ENCODE peak calls at places on chromosomes 16 and 17, in seven cellular contexts. One of them, this sample, is unnamed.
A peak's percentile ranks its signal among the peaks of the same experiment; 100 is the strongest.

GRCh38 chr17:17951524-17951923 is 20.7 kb downstream of the TOM1L2 start:
- DNase-seq in H9: no peak
- DNase-seq in ovary: no peak
- DNase-seq in activated T-cell treated with anti-CD3 and anti-CD28 coated beads, Interleukin-2, amount 50 U/mL, for 4 hours: no peak
- DNase-seq in GM18507: no peak
- DNase-seq in NCI-H1092 treated with DMSO at 0.1 percent for 48 hours: no peak
- DNase-seq in dorsolateral prefrontal cortex: no peak
- DNase-seq in this sample: no peak

GRCh38 chr16:69423189-69423588 is 1.2 kb upstream of the CYB5B start:
- DNase-seq in H9: no peak
- DNase-seq in ovary: no peak
- DNase-seq in activated T-cell treated with anti-CD3 and anti-CD28 coated beads, Interleukin-2, amount 50 U/mL, for 4 hours: no peak
- DNase-seq in GM18507: no peak
- DNase-seq in NCI-H1092 treated with DMSO at 0.1 percent for 48 hours: no peak
- DNase-seq in dorsolateral prefrontal cortex: no peak
- DNase-seq in this sample: no peak

GRCh38 chr17:27489045-27489715 is 32.9 kb downstream of the KSR1 start:
- DNase-seq in H9: no peak
- DNase-seq in ovary: peak; percentile 82
- DNase-seq in activated T-cell treated with anti-CD3 and anti-CD28 coated beads, Interleukin-2, amount 50 U/mL, for 4 hours: no peak
- DNase-seq in GM18507: no peak
- DNase-seq in NCI-H1092 treated with DMSO at 0.1 percent for 48 hours: no peak
- DNase-seq in dorsolateral prefrontal cortex: no peak
- DNase-seq in this sample: peak; percentile 48

GRCh38 chr17:64202683-64203430 is 60.2 kb downstream of the TEX2 start:
- DNase-seq in H9: no peak
- DNase-seq in ovary: no peak
- DNase-seq in activated T-cell treated with anti-CD3 and anti-CD28 coated beads, Interleukin-2, amount 50 U/mL, for 4 hours: no peak
- DNase-seq in GM18507: no peak
- DNase-seq in NCI-H1092 treated with DMSO at 0.1 percent for 48 hours: no peak
- DNase-seq in dorsolateral prefrontal cortex: peak; percentile 78
- DNase-seq in this sample: peak; percentile 87

GRCh38 chr17:44115585-44116415 is 7.6 kb downstream of the HDAC5 start:
- DNase-seq in H9: no peak
- DNase-seq in ovary: peak; percentile 67
- DNase-seq in activated T-cell treated with anti-CD3 and anti-CD28 coated beads, Interleukin-2, amount 50 U/mL, for 4 hours: no peak
- DNase-seq in GM18507: no peak
- DNase-seq in NCI-H1092 treated with DMSO at 0.1 percent for 48 hours: no peak
- DNase-seq in dorsolateral prefrontal cortex: peak; percentile 44
- DNase-seq in this sample: peak; percentile 56

GRCh38 chr16:714558-715447 is at the start of gene METRN:
- DNase-seq in H9: peak; percentile 86
- DNase-seq in ovary: peak; percentile 94
- DNase-seq in activated T-cell treated with anti-CD3 and anti-CD28 coated beads, Interleukin-2, amount 50 U/mL, for 4 hours: peak; percentile 87
- DNase-seq in GM18507: peak; percentile 83
- DNase-seq in NCI-H1092 treated with DMSO at 0.1 percent for 48 hours: peak; percentile 79
- DNase-seq in dorsolateral prefrontal cortex: peak; percentile 93
- DNase-seq in this sample: peak; percentile 89

GRCh38 chr16:29114476-29115012 is 129.7 kb downstream of the LAT start:
- DNase-seq in H9: no peak
- DNase-seq in ovary: no peak
- DNase-seq in activated T-cell treated with anti-CD3 and anti-CD28 coated beads, Interleukin-2, amount 50 U/mL, for 4 hours: no peak
- DNase-seq in GM18507: no peak
- DNase-seq in NCI-H1092 treated with DMSO at 0.1 percent for 48 hours: no peak
- DNase-seq in dorsolateral prefrontal cortex: no peak
- DNase-seq in this sample: no peak

GRCh38 chr17:12665263-12666210 is at the start of gene MYOCD:
- DNase-seq in H9: peak; percentile 97
- DNase-seq in ovary: peak; percentile 74
- DNase-seq in activated T-cell treated with anti-CD3 and anti-CD28 coated beads, Interleukin-2, amount 50 U/mL, for 4 hours: no peak
- DNase-seq in GM18507: peak; percentile 7
- DNase-seq in NCI-H1092 treated with DMSO at 0.1 percent for 48 hours: no peak
- DNase-seq in dorsolateral prefrontal cortex: no peak
- DNase-seq in this sample: peak; percentile 69

GRCh38 chr17:78716814-78717393 is 65.2 kb downstream of the CYTH1 start:
- DNase-seq in H9: no peak
- DNase-seq in ovary: peak; percentile 78
- DNase-seq in activated T-cell treated with anti-CD3 and anti-CD28 coated beads, Interleukin-2, amount 50 U/mL, for 4 hours: peak; percentile 33
- DNase-seq in GM18507: no peak
- DNase-seq in NCI-H1092 treated with DMSO at 0.1 percent for 48 hours: peak; percentile 84
- DNase-seq in dorsolateral prefrontal cortex: peak; percentile 93
- DNase-seq in this sample: peak; percentile 41

GRCh38 chr16:85199069-85199725 is 86.9 kb upstream of the CIBAR2 start:
- DNase-seq in H9: no peak
- DNase-seq in ovary: no peak
- DNase-seq in activated T-cell treated with anti-CD3 and anti-CD28 coated beads, Interleukin-2, amount 50 U/mL, for 4 hours: no peak
- DNase-seq in GM18507: no peak
- DNase-seq in NCI-H1092 treated with DMSO at 0.1 percent for 48 hours: no peak
- DNase-seq in dorsolateral prefrontal cortex: no peak
- DNase-seq in this sample: peak; percentile 56

GRCh38 chr16:60811051-60811608 is 1225.1 kb downstream of the CDH8 start:
- DNase-seq in H9: no peak
- DNase-seq in ovary: no peak
- DNase-seq in activated T-cell treated with anti-CD3 and anti-CD28 coated beads, Interleukin-2, amount 50 U/mL, for 4 hours: no peak
- DNase-seq in GM18507: no peak
- DNase-seq in NCI-H1092 treated with DMSO at 0.1 percent for 48 hours: no peak
- DNase-seq in dorsolateral prefrontal cortex: no peak
- DNase-seq in this sample: no peak

GRCh38 chr17:1511756-1512321 is 4.6 kb downstream of the INPP5K start:
- DNase-seq in H9: no peak
- DNase-seq in ovary: no peak
- DNase-seq in activated T-cell treated with anti-CD3 and anti-CD28 coated beads, Interleukin-2, amount 50 U/mL, for 4 hours: no peak
- DNase-seq in GM18507: no peak
- DNase-seq in NCI-H1092 treated with DMSO at 0.1 percent for 48 hours: no peak
- DNase-seq in dorsolateral prefrontal cortex: no peak
- DNase-seq in this sample: no peak

GRCh38 chr17:78172284-78173024 is 4.1 kb downstream of the SYNGR2 start:
- DNase-seq in H9: no peak
- DNase-seq in ovary: peak; percentile 79
- DNase-seq in activated T-cell treated with anti-CD3 and anti-CD28 coated beads, Interleukin-2, amount 50 U/mL, for 4 hours: no peak
- DNase-seq in GM18507: no peak
- DNase-seq in NCI-H1092 treated with DMSO at 0.1 percent for 48 hours: no peak
- DNase-seq in dorsolateral prefrontal cortex: no peak
- DNase-seq in this sample: peak; percentile 35

GRCh38 chr17:47295037-47295873 is 28.5 kb upstream of the EFCAB13 start:
- DNase-seq in H9: no peak
- DNase-seq in ovary: no peak
- DNase-seq in activated T-cell treated with anti-CD3 and anti-CD28 coated beads, Interleukin-2, amount 50 U/mL, for 4 hours: no peak
- DNase-seq in GM18507: no peak
- DNase-seq in NCI-H1092 treated with DMSO at 0.1 percent for 48 hours: no peak
- DNase-seq in dorsolateral prefrontal cortex: peak; percentile 30
- DNase-seq in this sample: no peak

GRCh38 chr16:68091604-68092261 is 6.6 kb downstream of the NFATC3 start:
- DNase-seq in H9: no peak
- DNase-seq in ovary: no peak
- DNase-seq in activated T-cell treated with anti-CD3 and anti-CD28 coated beads, Interleukin-2, amount 50 U/mL, for 4 hours: no peak
- DNase-seq in GM18507: no peak
- DNase-seq in NCI-H1092 treated with DMSO at 0.1 percent for 48 hours: peak; percentile 28
- DNase-seq in dorsolateral prefrontal cortex: no peak
- DNase-seq in this sample: peak; percentile 64

GRCh38 chr16:85514295-85514600 is 98.9 kb upstream of the GSE1 start:
- DNase-seq in H9: no peak
- DNase-seq in ovary: peak; percentile 70
- DNase-seq in activated T-cell treated with anti-CD3 and anti-CD28 coated beads, Interleukin-2, amount 50 U/mL, for 4 hours: no peak
- DNase-seq in GM18507: no peak
- DNase-seq in NCI-H1092 treated with DMSO at 0.1 percent for 48 hours: peak; percentile 87
- DNase-seq in dorsolateral prefrontal cortex: peak; percentile 61
- DNase-seq in this sample: no peak

GRCh38 chr17:80029235-80029974 is 6.3 kb downstream of the TBC1D16 start:
- DNase-seq in H9: no peak
- DNase-seq in ovary: peak; percentile 81
- DNase-seq in activated T-cell treated with anti-CD3 and anti-CD28 coated beads, Interleukin-2, amount 50 U/mL, for 4 hours: no peak
- DNase-seq in GM18507: no peak
- DNase-seq in NCI-H1092 treated with DMSO at 0.1 percent for 48 hours: peak; percentile 81
- DNase-seq in dorsolateral prefrontal cortex: peak; percentile 20
- DNase-seq in this sample: peak; percentile 79

GRCh38 chr17:13993106-13993505 is 76.2 kb upstream of the COX10 start:
- DNase-seq in H9: no peak
- DNase-seq in ovary: no peak
- DNase-seq in activated T-cell treated with anti-CD3 and anti-CD28 coated beads, Interleukin-2, amount 50 U/mL, for 4 hours: no peak
- DNase-seq in GM18507: no peak
- DNase-seq in NCI-H1092 treated with DMSO at 0.1 percent for 48 hours: no peak
- DNase-seq in dorsolateral prefrontal cortex: no peak
- DNase-seq in this sample: no peak

GRCh38 chr16:85575910-85576309 is 37.2 kb upstream of the GSE1 start:
- DNase-seq in H9: no peak
- DNase-seq in ovary: no peak
- DNase-seq in activated T-cell treated with anti-CD3 and anti-CD28 coated beads, Interleukin-2, amount 50 U/mL, for 4 hours: no peak
- DNase-seq in GM18507: no peak
- DNase-seq in NCI-H1092 treated with DMSO at 0.1 percent for 48 hours: no peak
- DNase-seq in dorsolateral prefrontal cortex: no peak
- DNase-seq in this sample: no peak

GRCh38 chr17:57970706-57971105 is 15.5 kb upstream of the CUEDC1 start:
- DNase-seq in H9: no peak
- DNase-seq in ovary: no peak
- DNase-seq in activated T-cell treated with anti-CD3 and anti-CD28 coated beads, Interleukin-2, amount 50 U/mL, for 4 hours: no peak
- DNase-seq in GM18507: no peak
- DNase-seq in NCI-H1092 treated with DMSO at 0.1 percent for 48 hours: no peak
- DNase-seq in dorsolateral prefrontal cortex: no peak
- DNase-seq in this sample: peak; percentile 43

GRCh38 chr17:38897671-38898290 is 27.6 kb upstream of the LASP1NB start:
- DNase-seq in H9: no peak
- DNase-seq in ovary: no peak
- DNase-seq in activated T-cell treated with anti-CD3 and anti-CD28 coated beads, Interleukin-2, amount 50 U/mL, for 4 hours: no peak
- DNase-seq in GM18507: no peak
- DNase-seq in NCI-H1092 treated with DMSO at 0.1 percent for 48 hours: no peak
- DNase-seq in dorsolateral prefrontal cortex: no peak
- DNase-seq in this sample: no peak

GRCh38 chr17:29054835-29055234 is 11.9 kb downstream of the PIPOX start:
- DNase-seq in H9: no peak
- DNase-seq in ovary: no peak
- DNase-seq in activated T-cell treated with anti-CD3 and anti-CD28 coated beads, Interleukin-2, amount 50 U/mL, for 4 hours: no peak
- DNase-seq in GM18507: no peak
- DNase-seq in NCI-H1092 treated with DMSO at 0.1 percent for 48 hours: peak; percentile 9
- DNase-seq in dorsolateral prefrontal cortex: no peak
- DNase-seq in this sample: no peak

GRCh38 chr16:2977440-2977839 is 2.8 kb downstream of the PKMYT1 start:
- DNase-seq in H9: no peak
- DNase-seq in ovary: no peak
- DNase-seq in activated T-cell treated with anti-CD3 and anti-CD28 coated beads, Interleukin-2, amount 50 U/mL, for 4 hours: no peak
- DNase-seq in GM18507: no peak
- DNase-seq in NCI-H1092 treated with DMSO at 0.1 percent for 48 hours: peak; percentile 95
- DNase-seq in dorsolateral prefrontal cortex: no peak
- DNase-seq in this sample: no peak

GRCh38 chr17:81866440-81867122 is 4.6 kb downstream of the ARHGDIA start:
- DNase-seq in H9: no peak
- DNase-seq in ovary: no peak
- DNase-seq in activated T-cell treated with anti-CD3 and anti-CD28 coated beads, Interleukin-2, amount 50 U/mL, for 4 hours: no peak
- DNase-seq in GM18507: no peak
- DNase-seq in NCI-H1092 treated with DMSO at 0.1 percent for 48 hours: no peak
- DNase-seq in dorsolateral prefrontal cortex: no peak
- DNase-seq in this sample: no peak

GRCh38 chr17:21573961-21574610 is 118.2 kb upstream of the KCNJ18 start:
- DNase-seq in H9: no peak
- DNase-seq in ovary: peak; percentile 77
- DNase-seq in activated T-cell treated with anti-CD3 and anti-CD28 coated beads, Interleukin-2, amount 50 U/mL, for 4 hours: peak; percentile 22
- DNase-seq in GM18507: no peak
- DNase-seq in NCI-H1092 treated with DMSO at 0.1 percent for 48 hours: peak; percentile 9
- DNase-seq in dorsolateral prefrontal cortex: peak; percentile 46
- DNase-seq in this sample: peak; percentile 45

GRCh38 chr16:53098526-53099317 is 43.9 kb downstream of the CHD9 start:
- DNase-seq in H9: peak; percentile 67
- DNase-seq in ovary: peak; percentile 86
- DNase-seq in activated T-cell treated with anti-CD3 and anti-CD28 coated beads, Interleukin-2, amount 50 U/mL, for 4 hours: peak; percentile 27
- DNase-seq in GM18507: no peak
- DNase-seq in NCI-H1092 treated with DMSO at 0.1 percent for 48 hours: peak; percentile 89
- DNase-seq in dorsolateral prefrontal cortex: peak; percentile 79
- DNase-seq in this sample: peak; percentile 91

GRCh38 chr16:85492617-85492957 is 120.5 kb upstream of the GSE1 start:
- DNase-seq in H9: no peak
- DNase-seq in ovary: no peak
- DNase-seq in activated T-cell treated with anti-CD3 and anti-CD28 coated beads, Interleukin-2, amount 50 U/mL, for 4 hours: no peak
- DNase-seq in GM18507: no peak
- DNase-seq in NCI-H1092 treated with DMSO at 0.1 percent for 48 hours: no peak
- DNase-seq in dorsolateral prefrontal cortex: no peak
- DNase-seq in this sample: no peak

GRCh38 chr17:75397217-75397616 is 8.3 kb downstream of the GRB2 start:
- DNase-seq in H9: no peak
- DNase-seq in ovary: no peak
- DNase-seq in activated T-cell treated with anti-CD3 and anti-CD28 coated beads, Interleukin-2, amount 50 U/mL, for 4 hours: no peak
- DNase-seq in GM18507: no peak
- DNase-seq in NCI-H1092 treated with DMSO at 0.1 percent for 48 hours: no peak
- DNase-seq in dorsolateral prefrontal cortex: no peak
- DNase-seq in this sample: no peak

GRCh38 chr17:81727324-81728031 is 15.4 kb downstream of the SLC25A10 start:
- DNase-seq in H9: no peak
- DNase-seq in ovary: peak; percentile 30
- DNase-seq in activated T-cell treated with anti-CD3 and anti-CD28 coated beads, Interleukin-2, amount 50 U/mL, for 4 hours: no peak
- DNase-seq in GM18507: no peak
- DNase-seq in NCI-H1092 treated with DMSO at 0.1 percent for 48 hours: peak; percentile 66
- DNase-seq in dorsolateral prefrontal cortex: no peak
- DNase-seq in this sample: no peak

GRCh38 chr16:1300664-1301476 is 8.6 kb upstream of the UBE2I start:
- DNase-seq in H9: peak; percentile 87
- DNase-seq in ovary: peak; percentile 68
- DNase-seq in activated T-cell treated with anti-CD3 and anti-CD28 coated beads, Interleukin-2, amount 50 U/mL, for 4 hours: peak; percentile 65
- DNase-seq in GM18507: no peak
- DNase-seq in NCI-H1092 treated with DMSO at 0.1 percent for 48 hours: no peak
- DNase-seq in dorsolateral prefrontal cortex: peak; percentile 66
- DNase-seq in this sample: peak; percentile 52

GRCh38 chr16:56310685-56311084 is 114.7 kb downstream of the AMFR start:
- DNase-seq in H9: no peak
- DNase-seq in ovary: no peak
- DNase-seq in activated T-cell treated with anti-CD3 and anti-CD28 coated beads, Interleukin-2, amount 50 U/mL, for 4 hours: no peak
- DNase-seq in GM18507: no peak
- DNase-seq in NCI-H1092 treated with DMSO at 0.1 percent for 48 hours: no peak
- DNase-seq in dorsolateral prefrontal cortex: no peak
- DNase-seq in this sample: no peak

GRCh38 chr16:66342294-66342900 is 24.1 kb upstream of the CDH5 start:
- DNase-seq in H9: peak; percentile 66
- DNase-seq in ovary: peak; percentile 38
- DNase-seq in activated T-cell treated with anti-CD3 and anti-CD28 coated beads, Interleukin-2, amount 50 U/mL, for 4 hours: no peak
- DNase-seq in GM18507: no peak
- DNase-seq in NCI-H1092 treated with DMSO at 0.1 percent for 48 hours: peak; percentile 48
- DNase-seq in dorsolateral prefrontal cortex: no peak
- DNase-seq in this sample: peak; percentile 16

GRCh38 chr17:73566905-73567782 is 77.1 kb downstream of the SDK2 start:
- DNase-seq in H9: peak; percentile 85
- DNase-seq in ovary: no peak
- DNase-seq in activated T-cell treated with anti-CD3 and anti-CD28 coated beads, Interleukin-2, amount 50 U/mL, for 4 hours: peak; percentile 12
- DNase-seq in GM18507: no peak
- DNase-seq in NCI-H1092 treated with DMSO at 0.1 percent for 48 hours: no peak
- DNase-seq in dorsolateral prefrontal cortex: no peak
- DNase-seq in this sample: no peak

GRCh38 chr17:50956750-50957523 is 90.8 kb upstream of the TOB1 start:
- DNase-seq in H9: peak; percentile 92
- DNase-seq in ovary: peak; percentile 79
- DNase-seq in activated T-cell treated with anti-CD3 and anti-CD28 coated beads, Interleukin-2, amount 50 U/mL, for 4 hours: peak; percentile 60
- DNase-seq in GM18507: peak; percentile 52
- DNase-seq in NCI-H1092 treated with DMSO at 0.1 percent for 48 hours: peak; percentile 71
- DNase-seq in dorsolateral prefrontal cortex: peak; percentile 63
- DNase-seq in this sample: peak; percentile 64

GRCh38 chr17:33981713-33982601 is 273.1 kb upstream of the CCL2 start:
- DNase-seq in H9: no peak
- DNase-seq in ovary: no peak
- DNase-seq in activated T-cell treated with anti-CD3 and anti-CD28 coated beads, Interleukin-2, amount 50 U/mL, for 4 hours: no peak
- DNase-seq in GM18507: no peak
- DNase-seq in NCI-H1092 treated with DMSO at 0.1 percent for 48 hours: peak; percentile 34
- DNase-seq in dorsolateral prefrontal cortex: no peak
- DNase-seq in this sample: no peak

GRCh38 chr16:68993885-68994284 is 111.6 kb upstream of the HAS3 start:
- DNase-seq in H9: no peak
- DNase-seq in ovary: no peak
- DNase-seq in activated T-cell treated with anti-CD3 and anti-CD28 coated beads, Interleukin-2, amount 50 U/mL, for 4 hours: no peak
- DNase-seq in GM18507: no peak
- DNase-seq in NCI-H1092 treated with DMSO at 0.1 percent for 48 hours: no peak
- DNase-seq in dorsolateral prefrontal cortex: no peak
- DNase-seq in this sample: peak; percentile 82

GRCh38 chr16:56047307-56048234 is 143.7 kb upstream of the GNAO1 start:
- DNase-seq in H9: no peak
- DNase-seq in ovary: no peak
- DNase-seq in activated T-cell treated with anti-CD3 and anti-CD28 coated beads, Interleukin-2, amount 50 U/mL, for 4 hours: no peak
- DNase-seq in GM18507: no peak
- DNase-seq in NCI-H1092 treated with DMSO at 0.1 percent for 48 hours: peak; percentile 32
- DNase-seq in dorsolateral prefrontal cortex: no peak
- DNase-seq in this sample: no peak